ENCODE peak calls at places on chromosomes 4 and X, in ten cellular contexts. I, V, L, E, Q, O, X, K, Z and J are unnamed samples.

GRCh38 chrX:129688097-129688496 is 33.3 kb upstream of the APLN start:
- DNase-seq in O (no peak), Q (no peak), E (no peak), Z (no peak), I (no peak), X (no peak), L (no peak), V (no peak), K (no peak), J (no peak)

GRCh38 chrX:128020701-128021100 is 31.5 kb downstream of the ACTRT1 start:
- DNase-seq in O (no peak), V (no peak), K (no peak), I (no peak), Z (peak), X (no peak), E (no peak), Q (peak), L (no peak), J (no peak)

GRCh38 chr4:154559141-154559841 is 3.5 kb upstream of the FGB start:
- DNase-seq in Z (peak), L (no peak), V (peak), K (peak), X (peak), O (no peak), E (peak), I (no peak), Q (peak), J (no peak)

GRCh38 chr4:1578301-1578781 is 105.8 kb downstream of the FAM53A start:
- DNase-seq in I (no peak), Z (no peak), V (no peak), L (no peak), O (no peak), X (peak), K (peak), E (no peak), Q (no peak), J (no peak)

GRCh38 chr4:109729155-109729562 is 711 bp downstream of the PLA2G12A start:
- DNase-seq in X (no peak), K (peak), V (no peak), L (no peak), E (no peak), Q (peak), Z (peak), O (no peak), I (no peak), J (no peak)

GRCh38 chrX:95057341-95057740 is 1383.3 kb downstream of the FAM133A start:
- DNase-seq in Q (no peak), I (no peak), L (no peak), E (no peak), K (no peak), Z (no peak), X (no peak), V (no peak), O (no peak), J (no peak)

GRCh38 chr4:120694973-120695372 is 227.6 kb downstream of the PRDM5 start:
- DNase-seq in I (no peak), Q (peak), K (no peak), Z (peak), O (no peak), X (no peak), E (no peak), V (no peak), L (no peak), J (no peak)

GRCh38 chr4:113602829-113603228 is 158.7 kb downstream of the CAMK2D start:
- DNase-seq in Q (no peak), L (no peak), X (no peak), K (no peak), V (no peak), E (no peak), O (no peak), I (no peak), Z (no peak), J (no peak)

GRCh38 chr4:53935780-53936179 is 128.6 kb downstream of the CHIC2 start:
- DNase-seq in Z (no peak), E (no peak), I (no peak), Q (peak), X (no peak), O (no peak), K (no peak), V (no peak), L (no peak), J (no peak)

GRCh38 chrX:153924149-153924861 is 1.8 kb downstream of the ARHGAP4 start:
- DNase-seq in E (no peak), L (no peak), O (no peak), X (no peak), Z (no peak), Q (no peak), K (peak), V (no peak), I (no peak), J (no peak)

GRCh38 chr4:173528378-173529321 is 1.4 kb downstream of the HAND2 start:
- DNase-seq in X (peak), V (no peak), O (no peak), L (no peak), I (no peak), Q (no peak), K (peak), E (peak), Z (peak), J (no peak)

GRCh38 chr4:115145393-115146160 is 32.2 kb upstream of the NDST4 start:
- DNase-seq in X (no peak), O (no peak), E (peak), I (no peak), V (peak), Q (no peak), L (no peak), K (no peak), Z (no peak), J (no peak)

GRCh38 chrX:153763989-153764755 is at the start of gene PLXNB3:
- DNase-seq in Z (peak), O (peak), E (peak), L (peak), V (peak), Q (peak), I (peak), X (peak), K (peak), J (peak)

GRCh38 chr4:16669036-16669435 is 229.4 kb downstream of the LDB2 start:
- DNase-seq in I (no peak), Z (no peak), V (no peak), O (no peak), Q (no peak), L (no peak), K (no peak), X (no peak), E (no peak), J (no peak)

GRCh38 chrX:114976321-114976720 is 41.1 kb downstream of the IL13RA2 start:
- DNase-seq in X (no peak), O (no peak), I (no peak), V (no peak), Z (no peak), E (no peak), K (no peak), Q (peak), L (no peak), J (no peak)

GRCh38 chrX:12548746-12549145 is 242.5 kb upstream of the PRPS2 start:
- DNase-seq in X (peak), V (no peak), E (no peak), O (no peak), I (no peak), L (peak), Z (peak), Q (peak), K (peak), J (no peak)